ENCODE peak calls at places on chromosomes 11 and 22, in five cellular contexts. O is T-helper 17 cell, B is AG09309, T is AG10803, C is NCI-H748 treated with DMSO at 0.1 percent for 48 hours. P is an unnamed sample.

GRCh38 chr11:134669796-134670195 is 257.8 kb upstream of the B3GAT1 start:
- DNase-seq in T (no peak), O (no peak), B (no peak), C (no peak), P (no peak)

GRCh38 chr22:21858025-21858764 is 9.2 kb downstream of the MAPK1 start:
- DNase-seq in T (no peak), C (no peak), B (no peak), O (no peak), P (no peak)

GRCh38 chr11:12410006-12410728 is 32.8 kb downstream of the PARVA start:
- DNase-seq in T (peak; percentile 78), B (no peak), C (no peak), O (no peak), P (no peak)

GRCh38 chr22:47883757-47884156 is 1121.3 kb downstream of the TBC1D22A start:
- DNase-seq in C (no peak), O (no peak), B (no peak), T (no peak), P (no peak)

GRCh38 chr11:15969281-15969680 is 387.1 kb downstream of the SOX6 start:
- DNase-seq in O (no peak), C (peak; percentile 20), B (peak; percentile 27), T (peak; percentile 73), P (peak; percentile 64)

GRCh38 chr22:43152355-43153071 is 1.2 kb downstream of the TSPO start:
- DNase-seq in O (peak; percentile 54), C (no peak), T (peak; percentile 66), B (no peak), P (peak; percentile 94)

GRCh38 chr22:40578171-40578570 is 58.3 kb downstream of the MRTFA start:
- DNase-seq in C (no peak), T (no peak), O (no peak), B (no peak), P (no peak)

GRCh38 chr11:123041185-123041584 is 20.8 kb downstream of the HSPA8 start:
- DNase-seq in B (no peak), T (no peak), O (no peak), C (no peak), P (no peak)

GRCh38 chr11:113675003-113675471 is 31.1 kb downstream of the TMPRSS5 start:
- DNase-seq in C (no peak), T (peak; percentile 91), B (peak; percentile 91), O (no peak), P (no peak)

GRCh38 chr22:48891688-48892380 is 935.8 kb downstream of the BRD1 start:
- DNase-seq in B (no peak), T (no peak), O (no peak), C (no peak), P (no peak)